ENCODE peak calls at places on chromosome 11, in eight cellular contexts. One of them, this sample, is unnamed.

GRCh38 chr11:40140560-40140959 is 1318.9 kb downstream of the LRRC4C start:
- DNase-seq in kidney: no peak
- DNase-seq in colonic mucosa: no peak
- DNase-seq in HCT116: no peak
- DNase-seq in fibroblast of lung: peak; percentile 95
- DNase-seq in IMR-90: no peak
- DNase-seq in Karpas-422: no peak
- DNase-seq in GM23248: no peak
- DNase-seq in this sample: no peak

GRCh38 chr11:103210543-103210942 is 101.3 kb downstream of the DYNC2H1 start:
- DNase-seq in GM23248: no peak
- DNase-seq in Karpas-422: no peak
- DNase-seq in IMR-90: peak; percentile 32
- DNase-seq in colonic mucosa: no peak
- DNase-seq in fibroblast of lung: peak; percentile 5
- DNase-seq in HCT116: no peak
- DNase-seq in kidney: no peak
- DNase-seq in this sample: no peak

GRCh38 chr11:26557666-26558065 is 14.4 kb downstream of the MUC15 start:
- DNase-seq in GM23248: no peak
- DNase-seq in colonic mucosa: no peak
- DNase-seq in IMR-90: no peak
- DNase-seq in HCT116: no peak
- DNase-seq in fibroblast of lung: no peak
- DNase-seq in kidney: no peak
- DNase-seq in Karpas-422: no peak
- DNase-seq in this sample: no peak

GRCh38 chr11:132307309-132308020 is 937.0 kb downstream of the NTM start:
- DNase-seq in colonic mucosa: no peak
- DNase-seq in GM23248: no peak
- DNase-seq in Karpas-422: no peak
- DNase-seq in IMR-90: no peak
- DNase-seq in fibroblast of lung: no peak
- DNase-seq in HCT116: no peak
- DNase-seq in kidney: no peak
- DNase-seq in this sample: no peak

GRCh38 chr11:61919841-61920631 is 2.7 kb upstream of the RAB3IL1 start:
- DNase-seq in colonic mucosa: no peak
- DNase-seq in HCT116: no peak
- DNase-seq in IMR-90: no peak
- DNase-seq in GM23248: no peak
- DNase-seq in fibroblast of lung: no peak
- DNase-seq in Karpas-422: no peak
- DNase-seq in kidney: peak; percentile 70
- DNase-seq in this sample: no peak

GRCh38 chr11:26730711-26731460 is 9.0 kb upstream of the SLC5A12 start:
- DNase-seq in Karpas-422: no peak
- DNase-seq in colonic mucosa: no peak
- DNase-seq in IMR-90: peak; percentile 1
- DNase-seq in GM23248: peak; percentile 58
- DNase-seq in HCT116: no peak
- DNase-seq in fibroblast of lung: peak; percentile 25
- DNase-seq in kidney: no peak
- DNase-seq in this sample: peak; percentile 63

GRCh38 chr11:65609236-65609635 is 4.8 kb downstream of the MAP3K11 start:
- DNase-seq in HCT116: no peak
- DNase-seq in Karpas-422: no peak
- DNase-seq in kidney: no peak
- DNase-seq in colonic mucosa: no peak
- DNase-seq in IMR-90: no peak
- DNase-seq in GM23248: peak; percentile 46
- DNase-seq in fibroblast of lung: peak; percentile 17
- DNase-seq in this sample: no peak

GRCh38 chr11:134727636-134728035 is 315.6 kb upstream of the B3GAT1 start:
- DNase-seq in GM23248: no peak
- DNase-seq in IMR-90: no peak
- DNase-seq in fibroblast of lung: no peak
- DNase-seq in Karpas-422: no peak
- DNase-seq in HCT116: no peak
- DNase-seq in kidney: no peak
- DNase-seq in colonic mucosa: no peak
- DNase-seq in this sample: no peak

GRCh38 chr11:111429066-111429506 is 50.0 kb upstream of the POU2AF1 start:
- DNase-seq in Karpas-422: peak; percentile 100
- DNase-seq in kidney: no peak
- DNase-seq in fibroblast of lung: no peak
- DNase-seq in HCT116: peak; percentile 39
- DNase-seq in GM23248: peak; percentile 80
- DNase-seq in colonic mucosa: peak; percentile 86
- DNase-seq in IMR-90: peak; percentile 37
- DNase-seq in this sample: peak; percentile 76

GRCh38 chr11:126474220-126474619 is 118.7 kb downstream of the ST3GAL4 start:
- DNase-seq in IMR-90: no peak
- DNase-seq in Karpas-422: no peak
- DNase-seq in colonic mucosa: no peak
- DNase-seq in kidney: no peak
- DNase-seq in HCT116: no peak
- DNase-seq in fibroblast of lung: no peak
- DNase-seq in GM23248: no peak
- DNase-seq in this sample: no peak

GRCh38 chr11:123261345-123262106 is 66.5 kb upstream of the CLMP start:
- DNase-seq in HCT116: peak; percentile 62
- DNase-seq in GM23248: peak; percentile 91
- DNase-seq in Karpas-422: peak; percentile 86
- DNase-seq in fibroblast of lung: peak; percentile 61
- DNase-seq in kidney: peak; percentile 91
- DNase-seq in colonic mucosa: peak; percentile 87
- DNase-seq in IMR-90: peak; percentile 67
- DNase-seq in this sample: peak; percentile 91

GRCh38 chr11:13784848-13785247 is 116.4 kb downstream of the FAR1 start:
- DNase-seq in HCT116: no peak
- DNase-seq in colonic mucosa: no peak
- DNase-seq in fibroblast of lung: no peak
- DNase-seq in Karpas-422: no peak
- DNase-seq in GM23248: no peak
- DNase-seq in IMR-90: no peak
- DNase-seq in kidney: no peak
- DNase-seq in this sample: no peak

GRCh38 chr11:76648061-76648460 is 22.5 kb downstream of the LRRC32 start:
- DNase-seq in Karpas-422: no peak
- DNase-seq in fibroblast of lung: no peak
- DNase-seq in kidney: no peak
- DNase-seq in HCT116: no peak
- DNase-seq in colonic mucosa: no peak
- DNase-seq in GM23248: no peak
- DNase-seq in IMR-90: no peak
- DNase-seq in this sample: no peak

GRCh38 chr11:105609832-105610781 is at the start of gene GRIA4:
- DNase-seq in colonic mucosa: peak; percentile 18
- DNase-seq in fibroblast of lung: peak; percentile 67
- DNase-seq in kidney: peak; percentile 70
- DNase-seq in IMR-90: peak; percentile 74
- DNase-seq in GM23248: peak; percentile 65
- DNase-seq in Karpas-422: no peak
- DNase-seq in HCT116: no peak
- DNase-seq in this sample: peak; percentile 72

GRCh38 chr11:67230886-67231285 is 35.4 kb upstream of the GRK2 start:
- DNase-seq in Karpas-422: no peak
- DNase-seq in colonic mucosa: no peak
- DNase-seq in IMR-90: no peak
- DNase-seq in kidney: no peak
- DNase-seq in fibroblast of lung: no peak
- DNase-seq in HCT116: no peak
- DNase-seq in GM23248: no peak
- DNase-seq in this sample: no peak

GRCh38 chr11:118223992-118224391 is 819 bp downstream of the JAML start:
- DNase-seq in Karpas-422: peak; percentile 74
- DNase-seq in kidney: no peak
- DNase-seq in fibroblast of lung: no peak
- DNase-seq in GM23248: no peak
- DNase-seq in colonic mucosa: no peak
- DNase-seq in IMR-90: no peak
- DNase-seq in HCT116: no peak
- DNase-seq in this sample: no peak

GRCh38 chr11:118223576-118223975 is 1.2 kb downstream of the JAML start:
- DNase-seq in fibroblast of lung: no peak
- DNase-seq in HCT116: no peak
- DNase-seq in colonic mucosa: no peak
- DNase-seq in Karpas-422: no peak
- DNase-seq in GM23248: no peak
- DNase-seq in IMR-90: no peak
- DNase-seq in kidney: no peak
- DNase-seq in this sample: no peak

GRCh38 chr11:118226781-118227180 is 2.0 kb upstream of the JAML start:
- DNase-seq in kidney: no peak
- DNase-seq in colonic mucosa: no peak
- DNase-seq in HCT116: no peak
- DNase-seq in IMR-90: no peak
- DNase-seq in fibroblast of lung: no peak
- DNase-seq in GM23248: no peak
- DNase-seq in Karpas-422: no peak
- DNase-seq in this sample: no peak

GRCh38 chr11:118226294-118226693 is 1.5 kb upstream of the JAML start:
- DNase-seq in GM23248: peak; percentile 12
- DNase-seq in Karpas-422: no peak
- DNase-seq in fibroblast of lung: peak; percentile 16
- DNase-seq in kidney: no peak
- DNase-seq in colonic mucosa: no peak
- DNase-seq in HCT116: no peak
- DNase-seq in IMR-90: no peak
- DNase-seq in this sample: no peak

GRCh38 chr11:118224512-118225180 is at the start of gene JAML:
- DNase-seq in kidney: no peak
- DNase-seq in GM23248: no peak
- DNase-seq in fibroblast of lung: no peak
- DNase-seq in HCT116: no peak
- DNase-seq in colonic mucosa: no peak
- DNase-seq in IMR-90: no peak
- DNase-seq in Karpas-422: peak; percentile 94
- DNase-seq in this sample: no peak
- H3K9ac ChIP-seq in kidney: no peak within 1 kb of the TSS
- H3K9ac ChIP-seq in GM23248: no peak within 1 kb of the TSS
- H3K9ac ChIP-seq in fibroblast of lung: no peak within 1 kb of the TSS
- H3K9ac ChIP-seq in HCT116: no peak within 1 kb of the TSS
- H3K9ac ChIP-seq in colonic mucosa: no peak within 1 kb of the TSS
- H3K9ac ChIP-seq in IMR-90: no peak within 1 kb of the TSS
- H3K9ac ChIP-seq in Karpas-422: peak within 1 kb of the TSS; percentile 71
- H3K9ac ChIP-seq in this sample: no peak within 1 kb of the TSS

DNA sequence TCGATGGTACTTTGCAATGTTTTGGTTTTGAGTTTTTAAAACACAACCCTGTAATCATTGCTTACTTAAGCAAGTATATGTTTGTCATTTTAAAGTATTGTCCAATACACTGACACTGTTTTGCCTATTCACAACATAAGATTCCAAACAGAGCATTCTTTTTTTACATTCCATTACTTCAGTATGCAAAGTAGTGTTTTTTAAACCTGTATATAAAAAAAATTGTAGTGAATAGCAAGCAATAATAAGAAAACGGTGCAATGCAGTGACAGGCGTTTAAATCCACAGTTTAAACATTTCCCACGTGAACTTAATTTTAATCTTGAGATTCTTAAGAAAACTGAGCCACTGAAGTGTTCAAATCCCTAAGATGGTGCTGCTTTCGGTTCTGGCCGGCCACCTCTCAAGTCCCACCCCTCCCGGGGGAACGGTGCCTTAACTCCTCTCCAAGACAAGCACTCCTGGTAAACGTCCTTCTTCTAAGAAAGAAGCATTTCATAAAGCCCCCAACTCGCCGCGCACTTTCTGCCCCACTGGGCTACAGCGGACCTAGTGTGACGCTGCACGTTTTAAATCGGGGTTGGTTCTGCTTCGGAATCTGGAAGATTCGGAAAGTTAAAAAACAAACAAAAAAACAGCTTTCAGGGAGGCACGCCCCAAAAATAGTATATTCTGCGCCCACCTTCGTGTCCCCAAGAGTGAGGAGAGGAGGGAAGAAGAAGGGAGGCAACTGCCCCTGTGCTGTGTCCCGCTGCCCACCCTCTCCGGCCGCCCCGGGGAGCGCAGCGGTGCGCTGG is 2.9 kb downstream of the PGR start:
- DNase-seq in GM23248: peak; percentile 30
- DNase-seq in colonic mucosa: no peak
- DNase-seq in kidney: peak; percentile 66
- DNase-seq in HCT116: no peak
- DNase-seq in IMR-90: no peak
- DNase-seq in fibroblast of lung: no peak
- DNase-seq in Karpas-422: no peak
- DNase-seq in this sample: peak; percentile 35
- H3K4me3 ChIP-seq in GM23248: peak overlapping the region; percentile 70
- H3K4me3 ChIP-seq in colonic mucosa: peak overlapping the region; percentile 43
- H3K4me3 ChIP-seq in kidney: peak overlapping the region; percentile 63
- H3K4me3 ChIP-seq in HCT116: no peak overlapping the region
- H3K4me3 ChIP-seq in IMR-90: peak overlapping the region; percentile 41
- H3K4me3 ChIP-seq in fibroblast of lung: peak overlapping the region; percentile 59
- H3K4me3 ChIP-seq in Karpas-422: no peak overlapping the region
- H3K4me3 ChIP-seq in this sample: peak overlapping the region; percentile 84

DNA sequence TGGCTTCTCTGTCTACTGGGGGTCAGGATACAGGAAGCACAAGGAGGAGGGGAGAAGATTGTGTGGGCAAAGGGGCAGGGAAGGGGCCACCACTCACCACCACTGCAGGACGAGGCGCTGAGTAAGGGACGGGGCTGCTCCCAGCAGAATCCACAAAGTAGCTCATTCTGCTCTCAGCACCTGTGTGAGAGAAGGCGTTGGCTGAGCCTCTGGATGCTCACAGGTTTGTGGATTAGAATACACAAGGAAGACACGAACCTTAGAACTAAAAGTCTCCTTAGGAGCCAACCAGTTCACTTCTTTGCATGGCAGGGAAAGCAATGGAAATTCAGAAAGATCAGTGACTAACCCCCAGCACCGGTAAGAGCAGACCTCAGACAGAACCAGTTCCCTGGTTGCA is 14.4 kb downstream of the ETS1 start:
- DNase-seq in fibroblast of lung: no peak
- DNase-seq in IMR-90: no peak
- DNase-seq in Karpas-422: no peak
- DNase-seq in HCT116: no peak
- DNase-seq in kidney: no peak
- DNase-seq in colonic mucosa: no peak
- DNase-seq in GM23248: no peak
- DNase-seq in this sample: no peak
- H3K4me1 ChIP-seq in fibroblast of lung: peaks cover 7% of the 10 kb centered on the region
- H3K4me1 ChIP-seq in IMR-90: peaks cover 7% of the 10 kb centered on the region
- H3K4me1 ChIP-seq in Karpas-422: peaks cover 14% of the 10 kb centered on the region
- H3K4me1 ChIP-seq in HCT116: no peaks in the 10 kb centered on the region
- H3K4me1 ChIP-seq in kidney: no peaks in the 10 kb centered on the region
- H3K4me1 ChIP-seq in colonic mucosa: no peaks in the 10 kb centered on the region
- H3K4me1 ChIP-seq in GM23248: peaks cover 4% of the 10 kb centered on the region
- H3K4me1 ChIP-seq in this sample: peaks cover 14% of the 10 kb centered on the region

DNA sequence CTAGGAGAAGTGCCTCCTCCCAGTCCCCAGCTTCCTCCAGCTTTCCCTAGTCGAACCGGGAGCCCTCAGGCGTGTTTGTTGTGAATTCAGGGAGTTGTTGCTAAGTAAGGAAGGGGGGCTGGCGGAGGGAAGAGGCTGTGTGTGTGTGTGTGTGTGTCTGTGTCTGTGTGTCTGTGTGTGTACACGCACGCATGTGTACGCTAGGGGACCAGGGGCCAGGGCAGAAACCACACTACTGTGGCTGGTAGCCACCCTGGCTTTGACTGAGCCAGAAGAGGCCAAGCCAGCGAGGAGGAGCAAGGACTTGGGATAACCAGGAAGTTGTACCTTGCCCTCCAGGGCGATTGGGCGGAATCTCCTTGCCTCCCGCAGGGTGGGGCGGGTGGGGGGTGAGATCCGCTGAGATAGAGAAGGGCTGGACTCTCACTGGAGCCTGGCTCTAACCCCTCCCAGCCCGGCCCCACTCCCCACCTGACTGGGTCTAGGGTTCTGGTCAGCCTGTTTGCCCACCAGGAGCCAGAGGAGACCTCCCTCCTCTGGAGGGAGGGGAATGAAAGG is 7.5 kb downstream of the BCL9L start:
- DNase-seq in kidney: peak; percentile 90
- DNase-seq in IMR-90: peak; percentile 91
- DNase-seq in fibroblast of lung: peak; percentile 89
- DNase-seq in GM23248: peak; percentile 94
- DNase-seq in Karpas-422: no peak
- DNase-seq in HCT116: no peak
- DNase-seq in colonic mucosa: peak; percentile 96
- DNase-seq in this sample: peak; percentile 88
- H3K9ac ChIP-seq in kidney: peak overlapping the region; percentile 46
- H3K9ac ChIP-seq in IMR-90: peak overlapping the region; percentile 79
- H3K9ac ChIP-seq in fibroblast of lung: peak overlapping the region; percentile 79
- H3K9ac ChIP-seq in GM23248: peak overlapping the region; percentile 90
- H3K9ac ChIP-seq in Karpas-422: no peak overlapping the region
- H3K9ac ChIP-seq in HCT116: peak overlapping the region; percentile 91
- H3K9ac ChIP-seq in colonic mucosa: peak overlapping the region; percentile 82
- H3K9ac ChIP-seq in this sample: peak overlapping the region; percentile 100